ENCODE peak calls at places on chromosome 7, in seven cellular contexts. Y is stimulated activated CD4-positive, alpha-beta T cell treated with anti-CD3 and anti-CD28 coated beads, TNF-alpha, amount 100 ng/mL, for 4 hours; V is NCI-H748 treated with DMSO at 0.1 percent for 48 hours; X is activated CD8-positive, alpha-beta memory T cell treated with anti-CD3 and anti-CD28 coated beads for 4 hours; E is keratinocyte; B is renal cortical epithelial cell; O is psoas muscle. G is an unnamed sample.

GRCh38 chr7:105304040-105304895 is 84.5 kb downstream of the SRPK2 start:
- DNase-seq in Y (no peak), V (no peak), X (no peak), E (no peak), B (peak; percentile 85), O (no peak), G (no peak)

GRCh38 chr7:24858108-24858977 is 101.1 kb upstream of the GSDME start:
- DNase-seq in Y (no peak), V (no peak), X (no peak), E (no peak), B (peak; percentile 43), O (no peak), G (no peak)

GRCh38 chr7:82050792-82051191 is 280.9 kb upstream of the HGF start:
- DNase-seq in Y (no peak), V (no peak), X (no peak), E (no peak), B (peak; percentile 10), O (no peak), G (no peak)

GRCh38 chr7:326273-326672 is 36.3 kb downstream of the FOXL3 start:
- DNase-seq in Y (no peak), V (no peak), X (no peak), E (no peak), B (no peak), O (peak; percentile 44), G (no peak)

GRCh38 chr7:26858735-26859134 is 5.7 kb downstream of the SKAP2 start:
- DNase-seq in Y (no peak), V (no peak), X (no peak), E (no peak), B (peak; percentile 55), O (no peak), G (no peak)

GRCh38 chr7:46854958-46855473 is 726.9 kb downstream of the TNS3 start:
- DNase-seq in Y (no peak), V (no peak), X (no peak), E (no peak), B (peak; percentile 9), O (no peak), G (no peak)

GRCh38 chr7:105315357-105315756 is 73.4 kb downstream of the SRPK2 start:
- DNase-seq in Y (no peak), V (no peak), X (no peak), E (no peak), B (no peak), O (no peak), G (no peak)

GRCh38 chr7:115851291-115851690 is 179.3 kb downstream of the TFEC start:
- DNase-seq in Y (no peak), V (peak; percentile 57), X (no peak), E (no peak), B (peak; percentile 64), O (no peak), G (no peak)

GRCh38 chr7:99409814-99410213 is 1.0 kb downstream of the BUD31 start:
- DNase-seq in Y (no peak), V (peak; percentile 2), X (no peak), E (no peak), B (peak; percentile 17), O (no peak), G (no peak)

GRCh38 chr7:114217026-114217425 is 197.6 kb upstream of the FOXP2 start:
- DNase-seq in Y (no peak), V (no peak), X (no peak), E (no peak), B (peak; percentile 13), O (no peak), G (no peak)

GRCh38 chr7:22433710-22434460 is 66.1 kb downstream of the STEAP1B start:
- DNase-seq in Y (no peak), V (no peak), X (no peak), E (no peak), B (no peak), O (no peak), G (peak; percentile 58)